ENCODE peak calls at places on chromosomes 4 and X, in seven cellular contexts. F, T, J, N, Z, R and B are unnamed samples.

GRCh38 chr4:168677063-168677462 is 180.2 kb downstream of the PALLD start:
- DNase-seq in F (no peak), T (no peak), J (no peak), N (no peak), Z (no peak), R (peak), B (no peak)

GRCh38 chr4:47490550-47490949 is 5.5 kb downstream of the ATP10D start:
- DNase-seq in F (no peak), T (no peak), J (no peak), N (no peak), Z (no peak), R (no peak), B (no peak)

GRCh38 chr4:174041555-174042110 is 241.8 kb downstream of the FBXO8 start:
- DNase-seq in F (no peak), T (no peak), J (no peak), N (no peak), Z (no peak), R (no peak), B (no peak)

GRCh38 chr4:23902203-23902602 is 12.4 kb upstream of the PPARGC1A start:
- DNase-seq in F (no peak), T (no peak), J (no peak), N (no peak), Z (no peak), R (no peak), B (no peak)

GRCh38 chrX:40987413-40987812 is 97.8 kb upstream of the USP9X start:
- DNase-seq in F (no peak), T (no peak), J (no peak), N (no peak), Z (no peak), R (no peak), B (no peak)

GRCh38 chr4:41887821-41888699 is 47.2 kb upstream of the TMEM33 start:
- DNase-seq in F (peak), T (peak), J (no peak), N (no peak), Z (peak), R (peak), B (no peak)

GRCh38 chr4:170248029-170248428 is 158.3 kb upstream of the AADAT start:
- DNase-seq in F (no peak), T (no peak), J (no peak), N (no peak), Z (no peak), R (no peak), B (no peak)

GRCh38 chrX:134990475-134991473 is at the start of gene SMIM10:
- DNase-seq in F (peak), T (no peak), J (peak), N (peak), Z (peak), R (peak), B (peak)

GRCh38 chrX:33133320-33133719 is 78.0 kb downstream of the DMD start:
- DNase-seq in F (no peak), T (no peak), J (no peak), N (no peak), Z (no peak), R (no peak), B (no peak)

GRCh38 chrX:19772306-19772705 is 115.1 kb downstream of the SH3KBP1 start:
- DNase-seq in F (no peak), T (no peak), J (no peak), N (no peak), Z (peak), R (no peak), B (no peak)

GRCh38 chr4:166882221-166882620 is 352.1 kb downstream of the SPOCK3 start:
- DNase-seq in F (no peak), T (no peak), J (no peak), N (no peak), Z (no peak), R (no peak), B (no peak)

GRCh38 chr4:3286335-3287175 is 6.3 kb upstream of the RGS12 start:
- DNase-seq in F (no peak), T (no peak), J (no peak), N (no peak), Z (no peak), R (no peak), B (no peak)

GRCh38 chr4:48649505-48649904 is 130.6 kb downstream of the FRYL start:
- DNase-seq in F (no peak), T (no peak), J (no peak), N (no peak), Z (no peak), R (no peak), B (no peak)

GRCh38 chr4:108029321-108029720 is 39.6 kb downstream of the HADH start:
- DNase-seq in F (no peak), T (peak), J (no peak), N (no peak), Z (no peak), R (no peak), B (no peak)

GRCh38 chr4:188430384-188430783 is 291.1 kb downstream of the TRIML1 start:
- DNase-seq in F (no peak), T (no peak), J (no peak), N (no peak), Z (no peak), R (no peak), B (no peak)

GRCh38 chr4:1469596-1470392 is 63.6 kb upstream of the NKX1-1 start:
- DNase-seq in F (no peak), T (no peak), J (no peak), N (no peak), Z (no peak), R (no peak), B (no peak)
- H3K4me3 ChIP-seq in F (no peak), T (no peak), J (no peak), N (no peak), Z (no peak), R (no peak), B (no peak)

GRCh38 chr4:119785963-119786362 is 157.4 kb upstream of the PDE5A start:
- DNase-seq in F (no peak), T (no peak), J (no peak), N (no peak), Z (peak), R (peak), B (no peak)
- H3K4me3 ChIP-seq in F (no peak), T (no peak), J (no peak), N (no peak), Z (no peak), R (no peak), B (no peak)

GRCh38 chrX:16774746-16775145 is 11.5 kb upstream of the TXLNG start:
- DNase-seq in F (no peak), T (no peak), J (no peak), N (no peak), Z (no peak), R (no peak), B (no peak)
- H3K4me3 ChIP-seq in F (no peak), T (no peak), J (no peak), N (no peak), Z (no peak), R (no peak), B (no peak)

DNA sequence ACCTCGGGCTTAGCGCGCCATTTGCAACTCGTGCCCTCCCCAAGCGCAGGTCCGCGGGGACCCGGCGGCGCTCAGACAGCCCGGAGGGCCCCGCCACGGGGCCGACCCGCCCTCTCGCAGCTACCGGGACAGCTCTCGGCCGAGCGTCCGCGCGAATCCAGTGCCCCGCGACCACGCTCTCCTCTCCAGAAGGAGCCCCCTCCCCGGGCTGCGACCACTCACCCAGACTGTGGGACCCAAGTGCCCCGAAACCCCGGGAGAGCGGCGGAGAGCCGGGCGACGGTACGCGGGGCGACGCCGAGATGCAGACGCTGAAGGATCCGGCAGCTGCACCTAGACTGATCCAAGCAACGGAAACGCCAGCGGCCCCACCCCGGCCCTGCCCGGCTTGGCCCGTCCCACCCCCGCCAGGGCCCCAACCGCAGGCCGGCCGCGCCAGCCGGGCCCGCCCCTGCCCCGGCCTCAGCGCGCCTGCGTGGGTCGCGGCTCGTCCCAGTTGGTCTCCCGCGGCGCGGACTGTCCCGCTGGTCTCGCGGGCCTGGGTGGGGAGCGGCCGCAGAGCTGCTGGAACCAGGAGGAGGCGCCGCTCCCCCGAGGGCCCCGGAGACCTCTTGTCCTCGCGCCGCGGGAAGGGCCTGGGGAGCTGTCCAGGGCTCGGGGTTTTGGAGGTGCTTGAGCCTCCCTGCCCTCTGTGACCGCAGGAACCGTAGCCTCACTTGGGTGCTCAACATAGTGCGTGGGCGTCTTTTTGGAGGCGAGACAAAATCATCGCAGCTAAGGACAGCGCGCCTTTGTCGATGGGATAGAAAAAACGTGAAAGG is at the start of gene ANXA5:
- DNase-seq in F (peak), T (peak), J (peak), N (peak), Z (peak), R (peak), B (peak)
- H3K4me3 ChIP-seq in F (peak), T (peak), J (peak), N (peak), Z (peak), R (peak), B (peak)

GRCh38 chr4:119138046-119138445 is 2.4 kb downstream of the MYOZ2 start:
- DNase-seq in F (no peak), T (no peak), J (no peak), N (no peak), Z (peak), R (no peak), B (no peak)
- H3K4me3 ChIP-seq in F (no peak), T (no peak), J (no peak), N (no peak), Z (no peak), R (no peak), B (no peak)

GRCh38 chrX:154094833-154095232 is 2.7 kb downstream of the MECP2 start:
- DNase-seq in F (no peak), T (no peak), J (no peak), N (no peak), Z (no peak), R (no peak), B (no peak)

GRCh38 chrX:154097597-154098541 is at the start of gene MECP2:
- DNase-seq in F (peak), T (peak), J (peak), N (peak), Z (peak), R (peak), B (peak)

GRCh38 chrX:154096140-154097002 is 1.1 kb downstream of the MECP2 start:
- DNase-seq in F (no peak), T (peak), J (no peak), N (no peak), Z (peak), R (peak), B (no peak)

GRCh38 chrX:154097003-154097596 is 417 bp downstream of the MECP2 start:
- DNase-seq in F (no peak), T (peak), J (no peak), N (peak), Z (peak), R (peak), B (peak)

DNA sequence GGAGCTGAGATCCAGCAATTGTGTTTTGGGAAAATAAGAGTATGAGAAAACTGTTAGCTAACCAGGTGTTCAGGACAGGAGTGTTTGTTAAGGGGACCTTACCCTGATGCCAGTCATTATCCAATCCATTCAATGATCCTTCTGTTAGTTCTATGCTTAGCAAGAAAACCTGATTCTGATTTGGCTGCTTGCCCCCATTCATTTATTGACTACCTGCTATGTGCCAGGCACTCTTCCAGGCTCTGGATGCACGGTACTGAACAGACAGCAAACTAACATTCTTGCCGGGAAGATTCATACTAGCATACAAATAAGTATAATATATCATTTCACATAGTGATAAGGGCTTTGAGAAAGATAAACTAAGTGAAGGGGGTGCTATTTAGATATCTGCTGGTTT is 1.0 kb upstream of the MECP2 start:
- DNase-seq in F (no peak), T (no peak), J (no peak), N (no peak), Z (no peak), R (no peak), B (no peak)
- H3K4me3 ChIP-seq in F (no peak), T (no peak), J (no peak), N (peak), Z (no peak), R (no peak), B (no peak)

DNA sequence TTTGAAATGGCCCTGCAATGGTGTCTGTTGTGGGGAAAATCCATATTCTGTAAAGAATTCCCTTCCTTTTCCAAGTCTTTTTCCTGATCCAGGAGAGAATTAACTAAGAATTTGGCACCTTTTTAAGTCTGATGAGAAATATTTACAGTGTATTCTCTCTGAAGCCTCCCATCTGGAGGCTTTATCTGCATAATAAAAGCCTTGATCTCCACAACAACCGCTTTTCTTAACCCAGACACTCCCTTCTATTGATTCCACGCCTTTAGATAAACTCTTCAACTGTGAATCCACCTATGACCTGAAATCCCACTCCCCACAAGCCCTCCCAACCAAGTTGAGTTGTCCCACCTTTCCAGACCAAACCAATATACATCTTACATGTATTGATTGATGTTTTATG is 43.1 kb upstream of the TMPRSS11E start:
- DNase-seq in F (no peak), T (no peak), J (no peak), N (no peak), Z (no peak), R (no peak), B (no peak)
- H3K4me3 ChIP-seq in F (no peak), T (no peak), J (no peak), N (no peak), Z (no peak), R (no peak), B (no peak)

GRCh38 chrX:44306336-44306735 is 37.1 kb downstream of the EFHC2 start:
- DNase-seq in F (no peak), T (no peak), J (no peak), N (no peak), Z (no peak), R (no peak), B (no peak)
- H3K4me3 ChIP-seq in F (no peak), T (no peak), J (no peak), N (no peak), Z (no peak), R (no peak), B (no peak)

GRCh38 chrX:122244080-122244479 is 940.0 kb upstream of the GRIA3 start:
- DNase-seq in F (no peak), T (no peak), J (no peak), N (no peak), Z (no peak), R (no peak), B (no peak)
- H3K4me3 ChIP-seq in F (no peak), T (no peak), J (no peak), N (no peak), Z (no peak), R (no peak), B (no peak)

GRCh38 chrX:137427061-137427778 is 138.7 kb upstream of the ZIC3 start:
- DNase-seq in F (no peak), T (no peak), J (no peak), N (no peak), Z (no peak), R (no peak), B (no peak)

GRCh38 chrX:137428251-137428661 is 137.7 kb upstream of the ZIC3 start:
- DNase-seq in F (no peak), T (no peak), J (no peak), N (no peak), Z (no peak), R (no peak), B (no peak)

GRCh38 chrX:137428777-137429564 is 137.0 kb upstream of the ZIC3 start:
- DNase-seq in F (no peak), T (no peak), J (no peak), N (no peak), Z (no peak), R (no peak), B (no peak)

GRCh38 chrX:137425273-137425902 is 140.5 kb upstream of the ZIC3 start:
- DNase-seq in F (no peak), T (no peak), J (no peak), N (no peak), Z (no peak), R (no peak), B (no peak)

DNA sequence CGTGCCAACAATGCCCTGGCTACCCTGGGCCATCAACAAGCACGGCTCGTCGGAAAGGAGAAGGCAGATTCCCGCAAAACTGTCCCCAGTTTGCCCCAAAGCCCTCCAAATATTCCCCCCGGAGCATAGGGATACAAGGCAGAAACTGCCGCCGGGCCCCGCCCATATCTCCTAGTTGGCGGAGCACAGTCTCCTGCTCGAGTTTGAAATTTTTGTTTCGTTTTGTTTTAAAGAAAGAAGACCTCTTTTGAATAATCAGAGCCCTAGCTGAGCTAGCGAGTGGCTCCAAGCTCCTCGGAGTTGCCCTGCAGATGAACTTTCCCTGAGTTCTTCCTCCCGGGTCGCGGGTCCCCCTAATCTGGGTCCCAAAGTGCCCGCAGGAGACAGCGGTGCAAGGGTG is 138.1 kb upstream of the ZIC3 start:
- DNase-seq in F (no peak), T (no peak), J (no peak), N (no peak), Z (peak), R (no peak), B (no peak)
- H3K4me3 ChIP-seq in F (peak), T (peak), J (peak), N (peak), Z (peak), R (peak), B (peak)